ENCODE peak calls at places on chromosome 7, in nine cellular contexts. One of them, this sample, is unnamed.

GRCh38 chr7:19984231-19984632 is 210.8 kb upstream of the TMEM196 start:
- DNase-seq in right lobe of liver: no peak
- DNase-seq in heart left ventricle: no peak
- DNase-seq in dorsolateral prefrontal cortex: no peak
- DNase-seq in uterus: no peak
- DNase-seq in CD4-positive, alpha-beta T cell: no peak
- DNase-seq in hepatocyte: peak; percentile 14
- DNase-seq in CD8-positive, alpha-beta T cell: no peak
- DNase-seq in brain microvascular endothelial cell: no peak
- DNase-seq in this sample: no peak

GRCh38 chr7:77691892-77692491 is 4.3 kb upstream of the RSBN1L start:
- DNase-seq in heart left ventricle: no peak
- DNase-seq in dorsolateral prefrontal cortex: no peak
- DNase-seq in right lobe of liver: peak; percentile 42
- DNase-seq in brain microvascular endothelial cell: no peak
- DNase-seq in CD8-positive, alpha-beta T cell: no peak
- DNase-seq in hepatocyte: peak; percentile 38
- DNase-seq in uterus: no peak
- DNase-seq in CD4-positive, alpha-beta T cell: no peak
- DNase-seq in this sample: no peak

GRCh38 chr7:134686782-134687181 is 40.1 kb downstream of the BPGM start:
- DNase-seq in right lobe of liver: no peak
- DNase-seq in uterus: no peak
- DNase-seq in CD4-positive, alpha-beta T cell: no peak
- DNase-seq in dorsolateral prefrontal cortex: no peak
- DNase-seq in brain microvascular endothelial cell: no peak
- DNase-seq in hepatocyte: peak; percentile 24
- DNase-seq in CD8-positive, alpha-beta T cell: no peak
- DNase-seq in heart left ventricle: no peak
- DNase-seq in this sample: no peak

GRCh38 chr7:30212720-30213119 is 71.7 kb upstream of the ZNRF2 start:
- DNase-seq in heart left ventricle: no peak
- DNase-seq in CD8-positive, alpha-beta T cell: no peak
- DNase-seq in right lobe of liver: no peak
- DNase-seq in hepatocyte: peak; percentile 15
- DNase-seq in CD4-positive, alpha-beta T cell: no peak
- DNase-seq in uterus: no peak
- DNase-seq in brain microvascular endothelial cell: no peak
- DNase-seq in dorsolateral prefrontal cortex: no peak
- DNase-seq in this sample: no peak

GRCh38 chr7:151104411-151105235 is 18.3 kb downstream of the AGAP3 start:
- DNase-seq in hepatocyte: no peak
- DNase-seq in CD8-positive, alpha-beta T cell: no peak
- DNase-seq in heart left ventricle: no peak
- DNase-seq in CD4-positive, alpha-beta T cell: no peak
- DNase-seq in right lobe of liver: no peak
- DNase-seq in uterus: no peak
- DNase-seq in dorsolateral prefrontal cortex: no peak
- DNase-seq in brain microvascular endothelial cell: peak; percentile 84
- DNase-seq in this sample: no peak

GRCh38 chr7:144784943-144785342 is 50.9 kb downstream of the TPK1 start:
- DNase-seq in CD8-positive, alpha-beta T cell: no peak
- DNase-seq in CD4-positive, alpha-beta T cell: no peak
- DNase-seq in brain microvascular endothelial cell: peak; percentile 66
- DNase-seq in dorsolateral prefrontal cortex: no peak
- DNase-seq in hepatocyte: no peak
- DNase-seq in uterus: no peak
- DNase-seq in right lobe of liver: no peak
- DNase-seq in heart left ventricle: no peak
- DNase-seq in this sample: no peak

GRCh38 chr7:135717686-135718085 is 10.3 kb downstream of the SLC13A4 start:
- DNase-seq in brain microvascular endothelial cell: no peak
- DNase-seq in CD8-positive, alpha-beta T cell: no peak
- DNase-seq in right lobe of liver: no peak
- DNase-seq in hepatocyte: no peak
- DNase-seq in dorsolateral prefrontal cortex: no peak
- DNase-seq in uterus: no peak
- DNase-seq in heart left ventricle: no peak
- DNase-seq in CD4-positive, alpha-beta T cell: no peak
- DNase-seq in this sample: no peak

GRCh38 chr7:46955526-46955925 is 626.4 kb downstream of the TNS3 start:
- DNase-seq in dorsolateral prefrontal cortex: no peak
- DNase-seq in CD8-positive, alpha-beta T cell: no peak
- DNase-seq in hepatocyte: no peak
- DNase-seq in right lobe of liver: no peak
- DNase-seq in brain microvascular endothelial cell: no peak
- DNase-seq in CD4-positive, alpha-beta T cell: no peak
- DNase-seq in uterus: no peak
- DNase-seq in heart left ventricle: no peak
- DNase-seq in this sample: no peak

GRCh38 chr7:26673858-26674257 is 190.5 kb downstream of the SKAP2 start:
- DNase-seq in CD4-positive, alpha-beta T cell: no peak
- DNase-seq in uterus: no peak
- DNase-seq in hepatocyte: no peak
- DNase-seq in brain microvascular endothelial cell: no peak
- DNase-seq in CD8-positive, alpha-beta T cell: no peak
- DNase-seq in dorsolateral prefrontal cortex: no peak
- DNase-seq in heart left ventricle: no peak
- DNase-seq in right lobe of liver: no peak
- DNase-seq in this sample: no peak

GRCh38 chr7:121158665-121159064 is 170.1 kb upstream of the WNT16 start:
- DNase-seq in uterus: no peak
- DNase-seq in heart left ventricle: no peak
- DNase-seq in dorsolateral prefrontal cortex: no peak
- DNase-seq in CD4-positive, alpha-beta T cell: no peak
- DNase-seq in right lobe of liver: no peak
- DNase-seq in brain microvascular endothelial cell: no peak
- DNase-seq in hepatocyte: no peak
- DNase-seq in CD8-positive, alpha-beta T cell: no peak
- DNase-seq in this sample: no peak

GRCh38 chr7:128783143-128783799 is 7.7 kb upstream of the OPN1SW start:
- DNase-seq in hepatocyte: peak; percentile 86
- DNase-seq in dorsolateral prefrontal cortex: peak; percentile 79
- DNase-seq in brain microvascular endothelial cell: peak; percentile 90
- DNase-seq in CD4-positive, alpha-beta T cell: no peak
- DNase-seq in CD8-positive, alpha-beta T cell: no peak
- DNase-seq in heart left ventricle: peak; percentile 90
- DNase-seq in uterus: peak; percentile 74
- DNase-seq in right lobe of liver: no peak
- DNase-seq in this sample: no peak

GRCh38 chr7:121327671-121328070 is 1.1 kb upstream of the WNT16 start:
- DNase-seq in right lobe of liver: no peak
- DNase-seq in hepatocyte: no peak
- DNase-seq in heart left ventricle: no peak
- DNase-seq in CD8-positive, alpha-beta T cell: no peak
- DNase-seq in brain microvascular endothelial cell: no peak
- DNase-seq in uterus: no peak
- DNase-seq in dorsolateral prefrontal cortex: no peak
- DNase-seq in CD4-positive, alpha-beta T cell: no peak
- DNase-seq in this sample: no peak

GRCh38 chr7:134058980-134059379 is 68.2 kb upstream of the LRGUK start:
- DNase-seq in CD8-positive, alpha-beta T cell: no peak
- DNase-seq in dorsolateral prefrontal cortex: no peak
- DNase-seq in hepatocyte: no peak
- DNase-seq in CD4-positive, alpha-beta T cell: no peak
- DNase-seq in heart left ventricle: no peak
- DNase-seq in uterus: no peak
- DNase-seq in brain microvascular endothelial cell: no peak
- DNase-seq in right lobe of liver: no peak
- DNase-seq in this sample: no peak

GRCh38 chr7:41508755-41509154 is 194.1 kb downstream of the INHBA start:
- DNase-seq in uterus: no peak
- DNase-seq in CD4-positive, alpha-beta T cell: no peak
- DNase-seq in hepatocyte: peak; percentile 52
- DNase-seq in brain microvascular endothelial cell: no peak
- DNase-seq in heart left ventricle: no peak
- DNase-seq in right lobe of liver: peak; percentile 40
- DNase-seq in dorsolateral prefrontal cortex: no peak
- DNase-seq in CD8-positive, alpha-beta T cell: no peak
- DNase-seq in this sample: no peak

GRCh38 chr7:66050990-66051424 is 24.6 kb upstream of the ASL start:
- DNase-seq in hepatocyte: peak; percentile 74
- DNase-seq in CD8-positive, alpha-beta T cell: no peak
- DNase-seq in CD4-positive, alpha-beta T cell: no peak
- DNase-seq in uterus: no peak
- DNase-seq in brain microvascular endothelial cell: peak; percentile 72
- DNase-seq in dorsolateral prefrontal cortex: no peak
- DNase-seq in right lobe of liver: no peak
- DNase-seq in heart left ventricle: peak; percentile 34
- DNase-seq in this sample: peak; percentile 72

GRCh38 chr7:22364910-22365309 is 8.0 kb upstream of the RAPGEF5 start:
- DNase-seq in hepatocyte: no peak
- DNase-seq in uterus: no peak
- DNase-seq in heart left ventricle: no peak
- DNase-seq in CD8-positive, alpha-beta T cell: no peak
- DNase-seq in dorsolateral prefrontal cortex: no peak
- DNase-seq in CD4-positive, alpha-beta T cell: no peak
- DNase-seq in brain microvascular endothelial cell: no peak
- DNase-seq in right lobe of liver: no peak
- DNase-seq in this sample: no peak

GRCh38 chr7:133797818-133798485 is 329.2 kb upstream of the LRGUK start:
- DNase-seq in dorsolateral prefrontal cortex: no peak
- DNase-seq in brain microvascular endothelial cell: peak; percentile 9
- DNase-seq in hepatocyte: no peak
- DNase-seq in CD8-positive, alpha-beta T cell: no peak
- DNase-seq in heart left ventricle: no peak
- DNase-seq in CD4-positive, alpha-beta T cell: no peak
- DNase-seq in right lobe of liver: no peak
- DNase-seq in uterus: no peak
- DNase-seq in this sample: no peak

GRCh38 chr7:112937651-112938390 is 147.6 kb upstream of the TMEM168 start:
- DNase-seq in brain microvascular endothelial cell: no peak
- DNase-seq in right lobe of liver: no peak
- DNase-seq in hepatocyte: no peak
- DNase-seq in uterus: no peak
- DNase-seq in dorsolateral prefrontal cortex: no peak
- DNase-seq in heart left ventricle: no peak
- DNase-seq in CD8-positive, alpha-beta T cell: no peak
- DNase-seq in CD4-positive, alpha-beta T cell: no peak
- DNase-seq in this sample: no peak

GRCh38 chr7:103065666-103066065 is 8.9 kb downstream of the FBXL13 start:
- DNase-seq in dorsolateral prefrontal cortex: no peak
- DNase-seq in uterus: no peak
- DNase-seq in CD8-positive, alpha-beta T cell: peak; percentile 23
- DNase-seq in right lobe of liver: peak; percentile 51
- DNase-seq in CD4-positive, alpha-beta T cell: no peak
- DNase-seq in hepatocyte: peak; percentile 46
- DNase-seq in brain microvascular endothelial cell: peak; percentile 15
- DNase-seq in heart left ventricle: no peak
- DNase-seq in this sample: no peak

DNA sequence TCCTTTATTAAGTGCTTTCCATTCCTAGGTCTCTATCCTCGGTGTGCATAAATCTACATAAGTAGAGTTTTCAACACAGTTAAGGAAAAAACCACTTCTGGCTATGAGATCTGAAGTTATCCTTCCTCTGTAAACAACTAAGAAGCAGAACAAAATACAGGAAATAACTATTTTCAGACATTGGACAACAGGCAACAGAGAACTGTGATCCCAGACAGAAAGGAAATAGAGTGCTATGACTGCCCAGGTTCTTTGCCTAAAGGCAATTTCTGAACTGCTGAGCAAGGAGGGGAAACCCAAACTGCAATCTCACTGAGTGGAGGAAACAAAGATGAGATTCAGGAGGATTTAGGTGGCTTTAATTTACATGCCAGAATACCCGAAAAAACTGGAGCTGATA is 285.4 kb downstream of the SNX13 start:
- DNase-seq in right lobe of liver: no peak
- DNase-seq in CD8-positive, alpha-beta T cell: no peak
- DNase-seq in dorsolateral prefrontal cortex: no peak
- DNase-seq in hepatocyte: no peak
- DNase-seq in brain microvascular endothelial cell: no peak
- DNase-seq in CD4-positive, alpha-beta T cell: no peak
- DNase-seq in uterus: no peak
- DNase-seq in heart left ventricle: no peak
- DNase-seq in this sample: no peak
- H3K27ac ChIP-seq in right lobe of liver: no peak overlapping the region
- H3K27ac ChIP-seq in CD8-positive, alpha-beta T cell: no peak overlapping the region
- H3K27ac ChIP-seq in dorsolateral prefrontal cortex: no peak overlapping the region
- H3K27ac ChIP-seq in hepatocyte: no peak overlapping the region
- H3K27ac ChIP-seq in brain microvascular endothelial cell: no peak overlapping the region
- H3K27ac ChIP-seq in CD4-positive, alpha-beta T cell: no peak overlapping the region
- H3K27ac ChIP-seq in uterus: no peak overlapping the region
- H3K27ac ChIP-seq in heart left ventricle: no peak overlapping the region
- H3K27ac ChIP-seq in this sample: no peak overlapping the region

GRCh38 chr7:139078399-139078798 is 31.1 kb downstream of the ZC3HAV1 start:
- DNase-seq in uterus: no peak
- DNase-seq in CD8-positive, alpha-beta T cell: no peak
- DNase-seq in right lobe of liver: no peak
- DNase-seq in brain microvascular endothelial cell: peak; percentile 11
- DNase-seq in CD4-positive, alpha-beta T cell: no peak
- DNase-seq in heart left ventricle: no peak
- DNase-seq in dorsolateral prefrontal cortex: no peak
- DNase-seq in hepatocyte: no peak
- DNase-seq in this sample: no peak
- H3K27ac ChIP-seq in uterus: no peak overlapping the region
- H3K27ac ChIP-seq in CD8-positive, alpha-beta T cell: no peak overlapping the region
- H3K27ac ChIP-seq in right lobe of liver: no peak overlapping the region
- H3K27ac ChIP-seq in brain microvascular endothelial cell: no peak overlapping the region
- H3K27ac ChIP-seq in CD4-positive, alpha-beta T cell: peak overlapping the region; percentile 40
- H3K27ac ChIP-seq in heart left ventricle: no peak overlapping the region
- H3K27ac ChIP-seq in dorsolateral prefrontal cortex: no peak overlapping the region
- H3K27ac ChIP-seq in hepatocyte: no peak overlapping the region
- H3K27ac ChIP-seq in this sample: no peak overlapping the region

DNA sequence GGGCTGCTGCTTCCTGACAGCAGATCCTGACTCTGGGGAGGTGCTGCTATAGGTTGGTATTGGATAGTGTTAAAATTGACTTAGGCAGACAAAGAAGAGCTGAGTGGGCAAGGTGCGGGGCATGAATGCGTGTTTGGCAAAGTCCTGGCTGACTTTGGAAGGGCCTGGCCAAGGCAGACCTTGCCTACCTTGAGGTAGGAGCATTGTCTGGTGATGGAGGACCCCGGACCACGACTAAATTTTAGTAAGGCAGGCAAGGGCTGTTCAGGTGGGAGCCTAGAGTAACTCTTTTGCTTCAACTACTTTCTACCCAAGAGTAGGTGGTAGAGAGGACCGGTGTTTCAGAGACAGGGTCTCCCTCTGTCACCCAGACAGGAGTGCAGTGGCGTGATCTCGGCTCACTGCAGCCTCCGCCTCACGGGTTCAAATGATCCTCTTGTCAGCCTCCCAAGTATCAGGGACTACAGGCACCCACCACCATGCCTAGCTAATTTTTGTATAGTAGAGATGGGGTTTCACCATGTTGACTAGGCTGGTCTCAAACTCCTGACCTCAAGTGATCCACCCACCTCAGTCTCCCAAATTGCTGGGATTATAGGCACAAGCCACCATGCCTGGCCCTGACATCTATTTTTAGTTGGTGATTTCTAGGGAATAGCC is 12.2 kb upstream of the LAT2 start:
- DNase-seq in right lobe of liver: no peak
- DNase-seq in CD8-positive, alpha-beta T cell: no peak
- DNase-seq in dorsolateral prefrontal cortex: peak; percentile 23
- DNase-seq in uterus: no peak
- DNase-seq in brain microvascular endothelial cell: no peak
- DNase-seq in CD4-positive, alpha-beta T cell: no peak
- DNase-seq in heart left ventricle: no peak
- DNase-seq in hepatocyte: no peak
- DNase-seq in this sample: no peak
- H3K27ac ChIP-seq in right lobe of liver: no peak overlapping the region
- H3K27ac ChIP-seq in CD8-positive, alpha-beta T cell: no peak overlapping the region
- H3K27ac ChIP-seq in dorsolateral prefrontal cortex: peak overlapping the region; percentile 17
- H3K27ac ChIP-seq in uterus: no peak overlapping the region
- H3K27ac ChIP-seq in brain microvascular endothelial cell: no peak overlapping the region
- H3K27ac ChIP-seq in CD4-positive, alpha-beta T cell: no peak overlapping the region
- H3K27ac ChIP-seq in heart left ventricle: no peak overlapping the region
- H3K27ac ChIP-seq in hepatocyte: no peak overlapping the region
- H3K27ac ChIP-seq in this sample: no peak overlapping the region

GRCh38 chr7:55026086-55026790 is 7.4 kb downstream of the EGFR start:
- DNase-seq in CD4-positive, alpha-beta T cell: no peak
- DNase-seq in uterus: no peak
- DNase-seq in dorsolateral prefrontal cortex: no peak
- DNase-seq in heart left ventricle: no peak
- DNase-seq in CD8-positive, alpha-beta T cell: no peak
- DNase-seq in brain microvascular endothelial cell: no peak
- DNase-seq in right lobe of liver: no peak
- DNase-seq in hepatocyte: no peak
- DNase-seq in this sample: no peak
- H3K27ac ChIP-seq in CD4-positive, alpha-beta T cell: no peak overlapping the region
- H3K27ac ChIP-seq in uterus: peak overlapping the region; percentile 61
- H3K27ac ChIP-seq in dorsolateral prefrontal cortex: no peak overlapping the region
- H3K27ac ChIP-seq in heart left ventricle: no peak overlapping the region
- H3K27ac ChIP-seq in CD8-positive, alpha-beta T cell: no peak overlapping the region
- H3K27ac ChIP-seq in brain microvascular endothelial cell: no peak overlapping the region
- H3K27ac ChIP-seq in right lobe of liver: no peak overlapping the region
- H3K27ac ChIP-seq in hepatocyte: peak overlapping the region; percentile 36
- H3K27ac ChIP-seq in this sample: peak overlapping the region; percentile 37

This sample was measured in lower lobe of right lung.